ENCODE peak calls at places on chromosomes 3 and 15, in six cellular contexts. One of them, this sample, is unnamed.

GRCh38 chr3:122932251-122932967 is 95.2 kb downstream of the SEMA5B start:
- DNase-seq in cerebellar cortex: no peak
- DNase-seq in C1 segment of cervical spinal cord: no peak
- DNase-seq in CD8-positive, alpha-beta T cell: no peak
- DNase-seq in stimulated activated CD4-positive, alpha-beta T cell treated with anti-CD3 and anti-CD28 coated beads, Interleukin-12 subunit alpha, Interleukin-12 subunit beta, amount 100 ng/mL, for 48 hours: no peak
- DNase-seq in skeletal muscle cell: no peak
- DNase-seq in this sample: peak

GRCh38 chr3:126156468-126156867 is 23.9 kb downstream of the ALDH1L1 start:
- DNase-seq in cerebellar cortex: no peak
- DNase-seq in C1 segment of cervical spinal cord: no peak
- DNase-seq in CD8-positive, alpha-beta T cell: no peak
- DNase-seq in stimulated activated CD4-positive, alpha-beta T cell treated with anti-CD3 and anti-CD28 coated beads, Interleukin-12 subunit alpha, Interleukin-12 subunit beta, amount 100 ng/mL, for 48 hours: no peak
- DNase-seq in skeletal muscle cell: no peak
- DNase-seq in this sample: peak

GRCh38 chr3:135759651-135760050 is 205.9 kb upstream of the PPP2R3A start:
- DNase-seq in cerebellar cortex: no peak
- DNase-seq in C1 segment of cervical spinal cord: no peak
- DNase-seq in CD8-positive, alpha-beta T cell: no peak
- DNase-seq in stimulated activated CD4-positive, alpha-beta T cell treated with anti-CD3 and anti-CD28 coated beads, Interleukin-12 subunit alpha, Interleukin-12 subunit beta, amount 100 ng/mL, for 48 hours: no peak
- DNase-seq in skeletal muscle cell: no peak
- DNase-seq in this sample: no peak

GRCh38 chr15:52252781-52253180 is 42.8 kb downstream of the MYO5C start:
- DNase-seq in cerebellar cortex: no peak
- DNase-seq in C1 segment of cervical spinal cord: no peak
- DNase-seq in CD8-positive, alpha-beta T cell: no peak
- DNase-seq in stimulated activated CD4-positive, alpha-beta T cell treated with anti-CD3 and anti-CD28 coated beads, Interleukin-12 subunit alpha, Interleukin-12 subunit beta, amount 100 ng/mL, for 48 hours: no peak
- DNase-seq in skeletal muscle cell: peak
- DNase-seq in this sample: peak

GRCh38 chr3:197168606-197169005 is 129.8 kb downstream of the DLG1 start:
- DNase-seq in cerebellar cortex: no peak
- DNase-seq in C1 segment of cervical spinal cord: no peak
- DNase-seq in CD8-positive, alpha-beta T cell: no peak
- DNase-seq in stimulated activated CD4-positive, alpha-beta T cell treated with anti-CD3 and anti-CD28 coated beads, Interleukin-12 subunit alpha, Interleukin-12 subunit beta, amount 100 ng/mL, for 48 hours: no peak
- DNase-seq in skeletal muscle cell: no peak
- DNase-seq in this sample: no peak

GRCh38 chr3:37127340-37127739 is 47.0 kb downstream of the LRRFIP2 start:
- DNase-seq in cerebellar cortex: no peak
- DNase-seq in C1 segment of cervical spinal cord: no peak
- DNase-seq in CD8-positive, alpha-beta T cell: no peak
- DNase-seq in stimulated activated CD4-positive, alpha-beta T cell treated with anti-CD3 and anti-CD28 coated beads, Interleukin-12 subunit alpha, Interleukin-12 subunit beta, amount 100 ng/mL, for 48 hours: no peak
- DNase-seq in skeletal muscle cell: no peak
- DNase-seq in this sample: no peak

GRCh38 chr3:59422312-59422711 is 372.5 kb upstream of the CFAP20DC start:
- DNase-seq in cerebellar cortex: no peak
- DNase-seq in C1 segment of cervical spinal cord: no peak
- DNase-seq in CD8-positive, alpha-beta T cell: no peak
- DNase-seq in stimulated activated CD4-positive, alpha-beta T cell treated with anti-CD3 and anti-CD28 coated beads, Interleukin-12 subunit alpha, Interleukin-12 subunit beta, amount 100 ng/mL, for 48 hours: no peak
- DNase-seq in skeletal muscle cell: peak
- DNase-seq in this sample: peak

GRCh38 chr15:63461230-63461629 is 43.2 kb upstream of the USP3 start:
- DNase-seq in cerebellar cortex: peak
- DNase-seq in C1 segment of cervical spinal cord: no peak
- DNase-seq in CD8-positive, alpha-beta T cell: no peak
- DNase-seq in stimulated activated CD4-positive, alpha-beta T cell treated with anti-CD3 and anti-CD28 coated beads, Interleukin-12 subunit alpha, Interleukin-12 subunit beta, amount 100 ng/mL, for 48 hours: no peak
- DNase-seq in skeletal muscle cell: no peak
- DNase-seq in this sample: no peak

GRCh38 chr3:47634996-47635395 is 56.3 kb upstream of the CSPG5 start:
- DNase-seq in cerebellar cortex: no peak
- DNase-seq in C1 segment of cervical spinal cord: no peak
- DNase-seq in CD8-positive, alpha-beta T cell: no peak
- DNase-seq in stimulated activated CD4-positive, alpha-beta T cell treated with anti-CD3 and anti-CD28 coated beads, Interleukin-12 subunit alpha, Interleukin-12 subunit beta, amount 100 ng/mL, for 48 hours: no peak
- DNase-seq in skeletal muscle cell: no peak
- DNase-seq in this sample: no peak

GRCh38 chr3:147404800-147405551 is 1.4 kb downstream of the ZIC4 start:
- DNase-seq in cerebellar cortex: peak
- DNase-seq in C1 segment of cervical spinal cord: no peak
- DNase-seq in CD8-positive, alpha-beta T cell: no peak
- DNase-seq in stimulated activated CD4-positive, alpha-beta T cell treated with anti-CD3 and anti-CD28 coated beads, Interleukin-12 subunit alpha, Interleukin-12 subunit beta, amount 100 ng/mL, for 48 hours: no peak
- DNase-seq in skeletal muscle cell: no peak
- DNase-seq in this sample: no peak

GRCh38 chr3:124885466-124886167 is 1.5 kb downstream of the ITGB5 start:
- DNase-seq in cerebellar cortex: no peak
- DNase-seq in C1 segment of cervical spinal cord: no peak
- DNase-seq in CD8-positive, alpha-beta T cell: no peak
- DNase-seq in stimulated activated CD4-positive, alpha-beta T cell treated with anti-CD3 and anti-CD28 coated beads, Interleukin-12 subunit alpha, Interleukin-12 subunit beta, amount 100 ng/mL, for 48 hours: no peak
- DNase-seq in skeletal muscle cell: no peak
- DNase-seq in this sample: no peak

GRCh38 chr15:57098896-57099295 is 180.5 kb downstream of the TCF12 start:
- DNase-seq in cerebellar cortex: no peak
- DNase-seq in C1 segment of cervical spinal cord: no peak
- DNase-seq in CD8-positive, alpha-beta T cell: no peak
- DNase-seq in stimulated activated CD4-positive, alpha-beta T cell treated with anti-CD3 and anti-CD28 coated beads, Interleukin-12 subunit alpha, Interleukin-12 subunit beta, amount 100 ng/mL, for 48 hours: no peak
- DNase-seq in skeletal muscle cell: no peak
- DNase-seq in this sample: no peak

GRCh38 chr3:66830301-66830700 is 167.8 kb upstream of the KBTBD8 start:
- DNase-seq in cerebellar cortex: no peak
- DNase-seq in C1 segment of cervical spinal cord: no peak
- DNase-seq in CD8-positive, alpha-beta T cell: no peak
- DNase-seq in stimulated activated CD4-positive, alpha-beta T cell treated with anti-CD3 and anti-CD28 coated beads, Interleukin-12 subunit alpha, Interleukin-12 subunit beta, amount 100 ng/mL, for 48 hours: no peak
- DNase-seq in skeletal muscle cell: no peak
- DNase-seq in this sample: no peak

GRCh38 chr3:29128004-29128403 is 152.9 kb upstream of the RBMS3 start:
- DNase-seq in cerebellar cortex: no peak
- DNase-seq in C1 segment of cervical spinal cord: no peak
- DNase-seq in CD8-positive, alpha-beta T cell: no peak
- DNase-seq in stimulated activated CD4-positive, alpha-beta T cell treated with anti-CD3 and anti-CD28 coated beads, Interleukin-12 subunit alpha, Interleukin-12 subunit beta, amount 100 ng/mL, for 48 hours: no peak
- DNase-seq in skeletal muscle cell: peak
- DNase-seq in this sample: no peak

GRCh38 chr3:31250116-31250813 is 282.5 kb upstream of the STT3B start:
- DNase-seq in cerebellar cortex: no peak
- DNase-seq in C1 segment of cervical spinal cord: no peak
- DNase-seq in CD8-positive, alpha-beta T cell: no peak
- DNase-seq in stimulated activated CD4-positive, alpha-beta T cell treated with anti-CD3 and anti-CD28 coated beads, Interleukin-12 subunit alpha, Interleukin-12 subunit beta, amount 100 ng/mL, for 48 hours: no peak
- DNase-seq in skeletal muscle cell: no peak
- DNase-seq in this sample: peak

GRCh38 chr3:18111702-18112311 is 313.3 kb downstream of the SATB1 start:
- DNase-seq in cerebellar cortex: no peak
- DNase-seq in C1 segment of cervical spinal cord: no peak
- DNase-seq in CD8-positive, alpha-beta T cell: no peak
- DNase-seq in stimulated activated CD4-positive, alpha-beta T cell treated with anti-CD3 and anti-CD28 coated beads, Interleukin-12 subunit alpha, Interleukin-12 subunit beta, amount 100 ng/mL, for 48 hours: no peak
- DNase-seq in skeletal muscle cell: no peak
- DNase-seq in this sample: no peak

GRCh38 chr3:128479558-128480086 is 12.9 kb upstream of the DNAJB8 start:
- DNase-seq in cerebellar cortex: no peak
- DNase-seq in C1 segment of cervical spinal cord: no peak
- DNase-seq in CD8-positive, alpha-beta T cell: no peak
- DNase-seq in stimulated activated CD4-positive, alpha-beta T cell treated with anti-CD3 and anti-CD28 coated beads, Interleukin-12 subunit alpha, Interleukin-12 subunit beta, amount 100 ng/mL, for 48 hours: no peak
- DNase-seq in skeletal muscle cell: no peak
- DNase-seq in this sample: no peak

This sample was measured in RWPE1.